ENCODE peak calls at places on chromosomes 6 and 20, in seven cellular contexts. N, B, D, Z, R, K and M are unnamed samples.
A peak's percentile ranks its signal among the peaks of the same experiment; 100 is the strongest.

GRCh38 chr6:110039364-110039995 is 61.4 kb downstream of the GPR6 start:
- DNase-seq in Z (peak; percentile 80), R (peak; percentile 66), D (peak; percentile 65), N (peak; percentile 73), K (peak; percentile 84), B (peak; percentile 87), M (peak; percentile 53)

GRCh38 chr6:53837875-53838806 is 43.3 kb downstream of the LRRC1 start:
- DNase-seq in B (peak; percentile 22), N (no peak), R (no peak), K (no peak), Z (no peak), D (no peak), M (no peak)

GRCh38 chr6:124962617-124963415 is 579 bp downstream of the RNF217 start:
- DNase-seq in Z (no peak), N (no peak), R (peak; percentile 43), K (peak; percentile 74), B (peak; percentile 35), D (no peak), M (peak; percentile 18)

GRCh38 chr6:71967436-71967835 is 81.1 kb downstream of the RIMS1 start:
- DNase-seq in B (peak; percentile 13), N (no peak), K (no peak), Z (no peak), R (no peak), D (no peak), M (no peak)

GRCh38 chr6:56385981-56386593 is 138.7 kb upstream of the COL21A1 start:
- DNase-seq in N (no peak), D (no peak), R (no peak), Z (no peak), B (no peak), K (no peak), M (no peak)

GRCh38 chr6:144649085-144649484 is 363.9 kb downstream of the UTRN start:
- DNase-seq in N (peak; percentile 39), Z (no peak), R (no peak), D (no peak), B (no peak), K (no peak), M (no peak)

GRCh38 chr6:53335224-53335994 is 13.3 kb downstream of the ELOVL5 start:
- DNase-seq in D (peak; percentile 88), N (no peak), Z (no peak), B (no peak), R (no peak), K (no peak), M (no peak)

GRCh38 chr6:22637781-22638180 is 68.4 kb downstream of the HDGFL1 start:
- DNase-seq in N (no peak), Z (no peak), D (no peak), K (no peak), R (no peak), B (no peak), M (no peak)

GRCh38 chr6:164243012-164243610 is 828.6 kb downstream of the QKI start:
- DNase-seq in B (no peak), Z (no peak), N (no peak), K (no peak), D (no peak), R (no peak), M (no peak)

GRCh38 chr6:133833905-133834304 is 55.0 kb upstream of the TCF21 start:
- DNase-seq in R (no peak), Z (no peak), D (no peak), N (no peak), K (no peak), B (no peak), M (no peak)

GRCh38 chr6:136767583-136768307 is 24.5 kb downstream of the MAP3K5 start:
- DNase-seq in R (no peak), D (no peak), K (no peak), Z (no peak), N (no peak), B (no peak), M (no peak)

GRCh38 chr20:39117486-39117885 is 155.3 kb downstream of the DHX35 start:
- DNase-seq in K (no peak), D (no peak), N (peak; percentile 73), B (peak; percentile 43), R (no peak), Z (peak; percentile 88), M (peak; percentile 21)

GRCh38 chr20:63346131-63347080 is 14.7 kb downstream of the CHRNA4 start:
- DNase-seq in B (no peak), N (no peak), K (no peak), R (no peak), D (no peak), Z (no peak), M (no peak)

GRCh38 chr20:64106981-64107735 is at the start of gene NPBWR2:
- DNase-seq in K (peak; percentile 44), D (no peak), R (peak; percentile 42), N (no peak), B (no peak), Z (no peak), M (no peak)

GRCh38 chr6:127273499-127273898 is 6.8 kb downstream of the RNF146 start:
- DNase-seq in D (no peak), R (no peak), K (no peak), N (no peak), B (no peak), Z (no peak), M (no peak)

GRCh38 chr20:40897177-40897700 is 131.4 kb upstream of the TOP1 start:
- DNase-seq in D (no peak), R (no peak), N (no peak), Z (no peak), B (peak; percentile 47), K (no peak), M (no peak)

GRCh38 chr20:2237059-2237458 is 58.7 kb upstream of the TGM3 start:
- DNase-seq in K (no peak), Z (no peak), R (no peak), N (no peak), D (no peak), B (peak; percentile 95), M (no peak)

GRCh38 chr20:47686545-47686944 is 98.7 kb downstream of the SULF2 start:
- DNase-seq in B (peak; percentile 80), N (no peak), D (no peak), Z (no peak), R (no peak), K (no peak), M (no peak)

GRCh38 chr6:24332306-24332705 is 25.6 kb downstream of the DCDC2 start:
- DNase-seq in R (no peak), N (peak; percentile 54), K (no peak), D (no peak), Z (no peak), B (no peak), M (no peak)

GRCh38 chr20:25285091-25285647 is 37.3 kb downstream of the PYGB start:
- DNase-seq in R (no peak), B (no peak), K (peak; percentile 52), D (no peak), Z (no peak), N (no peak), M (no peak)

GRCh38 chr20:62358171-62358719 is 8.9 kb downstream of the LAMA5 start:
- DNase-seq in K (no peak), R (peak; percentile 61), B (no peak), Z (no peak), D (no peak), N (no peak), M (peak; percentile 77)

GRCh38 chr20:59999502-59999901 is 41.3 kb downstream of the CDH26 start:
- DNase-seq in K (no peak), R (no peak), B (no peak), D (no peak), N (no peak), Z (no peak), M (no peak)

GRCh38 chr20:1388706-1389483 is 4.0 kb downstream of the FKBP1A start:
- DNase-seq in D (no peak), R (no peak), B (no peak), N (no peak), Z (no peak), K (no peak), M (no peak)

GRCh38 chr6:90241229-90241873 is 55.3 kb downstream of the BACH2 start:
- DNase-seq in R (peak; percentile 17), N (no peak), Z (no peak), B (no peak), K (no peak), D (no peak), M (no peak)
- TF ChIP-seq CEBPB in R (no peak), N (no peak), Z (no peak), B (no peak), K (no peak), D (no peak), M (no peak)

DNA sequence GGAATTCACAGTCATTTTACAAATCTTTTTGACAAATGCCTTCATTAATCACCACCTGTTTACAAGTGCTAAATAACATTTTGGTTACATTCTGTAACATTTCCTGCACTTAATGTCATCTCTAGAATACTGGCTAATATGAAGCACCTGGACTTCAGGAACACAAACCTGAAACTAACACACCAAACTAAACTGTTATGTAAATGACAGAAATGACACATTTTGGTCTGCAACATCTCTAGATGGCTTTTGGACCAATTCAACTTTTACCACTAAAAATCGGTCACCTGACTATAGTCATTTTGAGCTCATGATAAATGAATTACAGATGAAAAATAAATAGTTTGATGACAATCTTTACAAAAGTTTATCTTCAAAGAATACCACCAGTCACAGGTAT is 80.6 kb downstream of the ATG5 start:
- DNase-seq in B (no peak), N (no peak), K (no peak), R (no peak), D (peak; percentile 20), Z (no peak), M (no peak)
- TF ChIP-seq CEBPB in B (no peak), N (no peak), K (no peak), R (no peak), D (no peak), Z (no peak), M (no peak)

DNA sequence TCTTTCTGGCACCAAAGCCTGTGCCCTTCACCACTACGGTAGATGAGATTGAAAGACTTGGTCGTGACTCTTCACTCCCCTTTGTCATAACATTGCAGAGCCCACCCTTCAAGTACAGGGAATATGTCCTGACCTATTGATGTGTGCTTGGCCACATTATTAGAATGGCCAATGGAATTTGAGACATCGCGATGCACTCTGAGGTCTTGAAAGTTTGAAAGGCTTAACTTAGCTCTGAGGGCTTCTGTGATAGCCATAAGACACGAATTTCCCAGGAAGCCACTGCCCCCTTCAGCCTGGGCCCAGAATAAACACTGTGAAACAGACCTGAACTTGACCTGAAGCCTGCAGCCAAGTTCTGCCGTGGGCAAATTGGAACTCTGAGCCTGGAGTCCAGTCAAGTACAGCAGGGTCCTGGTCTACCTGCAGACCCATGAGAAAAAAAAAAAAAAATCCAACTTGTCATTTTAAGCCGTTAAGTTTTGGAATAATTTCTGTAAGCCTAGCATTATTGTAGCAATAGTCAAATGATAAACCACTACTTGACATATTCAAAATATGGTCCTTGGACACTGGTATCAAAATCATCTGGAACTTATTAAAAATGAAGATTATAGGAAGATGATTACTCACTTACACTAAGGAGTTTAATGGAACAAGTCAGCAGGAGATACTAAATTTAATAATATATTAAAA is 36.9 kb upstream of the TRAF3IP2 start:
- DNase-seq in R (peak; percentile 58), Z (peak; percentile 70), D (peak; percentile 21), N (peak; percentile 80), B (peak; percentile 66), K (peak; percentile 69), M (peak; percentile 72)
- TF ChIP-seq CEBPB in R (no peak), Z (no peak), D (no peak), N (no peak), B (no peak), K (no peak), M (no peak)

DNA sequence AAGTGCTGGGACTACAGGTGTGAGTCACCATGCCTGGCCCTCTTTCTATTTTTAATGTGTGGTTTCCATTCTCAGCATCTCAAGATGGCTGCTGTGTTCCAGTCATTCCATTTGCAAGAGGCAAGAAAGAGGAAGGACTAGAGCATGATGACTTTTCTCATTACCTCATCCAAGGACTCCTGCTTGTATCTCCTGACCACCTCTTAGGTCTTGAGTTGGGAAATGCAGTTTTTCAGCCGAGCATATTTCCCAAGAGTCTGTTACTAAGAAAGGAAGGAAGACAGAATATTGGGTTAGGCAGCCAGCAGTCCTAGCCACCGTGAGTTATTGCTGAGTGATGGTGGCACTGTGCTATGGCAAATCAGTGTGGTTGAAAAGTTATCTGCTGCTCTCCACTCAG is 108.4 kb upstream of the INSM1 start:
- DNase-seq in N (no peak), R (no peak), K (no peak), D (no peak), B (no peak), Z (no peak), M (no peak)
- TF ChIP-seq CEBPB in N (no peak), R (no peak), K (no peak), D (no peak), B (no peak), Z (no peak), M (no peak)